ENCODE peak calls at places on chromosomes 4 and X, in seven cellular contexts. One of them, this sample, is unnamed.

GRCh38 chrX:23332888-23333821 is 1.5 kb upstream of the PTCHD1 start:
- DNase-seq in transverse colon: peak
- DNase-seq in memory B cell: no peak
- DNase-seq in activated CD4-positive, alpha-beta T cell treated with anti-CD3 and anti-CD28 coated beads for 24 hours: no peak
- DNase-seq in activated naive CD4-positive, alpha-beta T cell: no peak
- DNase-seq in AG04449: no peak
- DNase-seq in HEK293T: no peak
- DNase-seq in this sample: no peak

GRCh38 chr4:98845960-98846359 is 83.0 kb downstream of the EIF4E start:
- DNase-seq in AG04449: no peak
- DNase-seq in memory B cell: no peak
- DNase-seq in HEK293T: no peak
- DNase-seq in transverse colon: no peak
- DNase-seq in activated naive CD4-positive, alpha-beta T cell: no peak
- DNase-seq in activated CD4-positive, alpha-beta T cell treated with anti-CD3 and anti-CD28 coated beads for 24 hours: no peak
- DNase-seq in this sample: no peak

GRCh38 chr4:91590242-91590641 is 713.5 kb upstream of the GRID2 start:
- DNase-seq in HEK293T: no peak
- DNase-seq in activated CD4-positive, alpha-beta T cell treated with anti-CD3 and anti-CD28 coated beads for 24 hours: no peak
- DNase-seq in transverse colon: no peak
- DNase-seq in AG04449: no peak
- DNase-seq in memory B cell: no peak
- DNase-seq in activated naive CD4-positive, alpha-beta T cell: no peak
- DNase-seq in this sample: no peak

GRCh38 chr4:23881052-23881501 is 8.8 kb downstream of the PPARGC1A start:
- DNase-seq in memory B cell: no peak
- DNase-seq in activated naive CD4-positive, alpha-beta T cell: no peak
- DNase-seq in HEK293T: no peak
- DNase-seq in activated CD4-positive, alpha-beta T cell treated with anti-CD3 and anti-CD28 coated beads for 24 hours: no peak
- DNase-seq in transverse colon: no peak
- DNase-seq in AG04449: no peak
- DNase-seq in this sample: no peak

GRCh38 chr4:8171941-8172924 is 13.6 kb upstream of the ABLIM2 start:
- DNase-seq in HEK293T: no peak
- DNase-seq in memory B cell: peak
- DNase-seq in transverse colon: no peak
- DNase-seq in AG04449: no peak
- DNase-seq in activated naive CD4-positive, alpha-beta T cell: no peak
- DNase-seq in activated CD4-positive, alpha-beta T cell treated with anti-CD3 and anti-CD28 coated beads for 24 hours: no peak
- DNase-seq in this sample: no peak

GRCh38 chr4:116551798-116552197 is 533.6 kb downstream of the TRAM1L1 start:
- DNase-seq in memory B cell: no peak
- DNase-seq in transverse colon: no peak
- DNase-seq in AG04449: no peak
- DNase-seq in HEK293T: no peak
- DNase-seq in activated naive CD4-positive, alpha-beta T cell: no peak
- DNase-seq in activated CD4-positive, alpha-beta T cell treated with anti-CD3 and anti-CD28 coated beads for 24 hours: no peak
- DNase-seq in this sample: no peak

GRCh38 chr4:11483076-11483475 is 54.4 kb upstream of the HS3ST1 start:
- DNase-seq in memory B cell: no peak
- DNase-seq in AG04449: no peak
- DNase-seq in activated CD4-positive, alpha-beta T cell treated with anti-CD3 and anti-CD28 coated beads for 24 hours: no peak
- DNase-seq in activated naive CD4-positive, alpha-beta T cell: no peak
- DNase-seq in transverse colon: no peak
- DNase-seq in HEK293T: no peak
- DNase-seq in this sample: peak

GRCh38 chr4:84944952-84945351 is 21.5 kb downstream of the WDFY3 start:
- DNase-seq in activated CD4-positive, alpha-beta T cell treated with anti-CD3 and anti-CD28 coated beads for 24 hours: no peak
- DNase-seq in transverse colon: no peak
- DNase-seq in activated naive CD4-positive, alpha-beta T cell: no peak
- DNase-seq in memory B cell: no peak
- DNase-seq in HEK293T: no peak
- DNase-seq in AG04449: no peak
- DNase-seq in this sample: no peak

GRCh38 chrX:40573763-40574162 is 7.0 kb upstream of the ATP6AP2 start:
- DNase-seq in transverse colon: no peak
- DNase-seq in AG04449: no peak
- DNase-seq in HEK293T: no peak
- DNase-seq in memory B cell: no peak
- DNase-seq in activated CD4-positive, alpha-beta T cell treated with anti-CD3 and anti-CD28 coated beads for 24 hours: peak
- DNase-seq in activated naive CD4-positive, alpha-beta T cell: no peak
- DNase-seq in this sample: no peak

GRCh38 chr4:80219301-80220025 is 22.2 kb downstream of the PRDM8 start:
- DNase-seq in transverse colon: no peak
- DNase-seq in activated naive CD4-positive, alpha-beta T cell: no peak
- DNase-seq in activated CD4-positive, alpha-beta T cell treated with anti-CD3 and anti-CD28 coated beads for 24 hours: no peak
- DNase-seq in AG04449: no peak
- DNase-seq in memory B cell: no peak
- DNase-seq in HEK293T: peak
- DNase-seq in this sample: peak

GRCh38 chr4:128155874-128156456 is 94.9 kb downstream of the LARP1B start:
- DNase-seq in activated CD4-positive, alpha-beta T cell treated with anti-CD3 and anti-CD28 coated beads for 24 hours: no peak
- DNase-seq in memory B cell: no peak
- DNase-seq in transverse colon: no peak
- DNase-seq in activated naive CD4-positive, alpha-beta T cell: no peak
- DNase-seq in HEK293T: no peak
- DNase-seq in AG04449: no peak
- DNase-seq in this sample: no peak

GRCh38 chrX:136711147-136711546 is 63.2 kb downstream of the CD40LG start:
- DNase-seq in transverse colon: peak
- DNase-seq in AG04449: no peak
- DNase-seq in activated CD4-positive, alpha-beta T cell treated with anti-CD3 and anti-CD28 coated beads for 24 hours: no peak
- DNase-seq in memory B cell: no peak
- DNase-seq in HEK293T: no peak
- DNase-seq in activated naive CD4-positive, alpha-beta T cell: no peak
- DNase-seq in this sample: peak

GRCh38 chr4:7844247-7844991 is 95.2 kb downstream of the AFAP1 start:
- DNase-seq in transverse colon: peak
- DNase-seq in activated naive CD4-positive, alpha-beta T cell: peak
- DNase-seq in AG04449: peak
- DNase-seq in activated CD4-positive, alpha-beta T cell treated with anti-CD3 and anti-CD28 coated beads for 24 hours: peak
- DNase-seq in HEK293T: peak
- DNase-seq in memory B cell: peak
- DNase-seq in this sample: peak

GRCh38 chr4:154010377-154010776 is 221.5 kb upstream of the SFRP2 start:
- DNase-seq in activated CD4-positive, alpha-beta T cell treated with anti-CD3 and anti-CD28 coated beads for 24 hours: no peak
- DNase-seq in activated naive CD4-positive, alpha-beta T cell: no peak
- DNase-seq in memory B cell: no peak
- DNase-seq in HEK293T: no peak
- DNase-seq in AG04449: no peak
- DNase-seq in transverse colon: peak
- DNase-seq in this sample: no peak

GRCh38 chr4:92969650-92970370 is 666.0 kb downstream of the GRID2 start:
- DNase-seq in transverse colon: no peak
- DNase-seq in activated CD4-positive, alpha-beta T cell treated with anti-CD3 and anti-CD28 coated beads for 24 hours: no peak
- DNase-seq in AG04449: peak
- DNase-seq in HEK293T: no peak
- DNase-seq in memory B cell: no peak
- DNase-seq in activated naive CD4-positive, alpha-beta T cell: no peak
- DNase-seq in this sample: peak

This sample was measured in fibroblast of the aortic adventitia.